ENCODE peak calls at places on chromosomes 2 and 18, in four cellular contexts. T, J, W and K are unnamed samples.

GRCh38 chr2:120898961-120899360 is 163.3 kb downstream of the GLI2 start:
- DNase-seq in W (no peak), J (no peak), T (no peak), K (no peak)

GRCh38 chr2:191666733-191667132 is 11.2 kb upstream of the NABP1 start:
- DNase-seq in T (no peak), W (no peak), J (no peak), K (no peak)

GRCh38 chr2:121707920-121708361 is 28.7 kb downstream of the NIFK start:
- DNase-seq in T (peak), J (no peak), W (no peak), K (peak)

GRCh38 chr18:10476430-10476829 is 22.0 kb downstream of the APCDD1 start:
- DNase-seq in T (no peak), W (no peak), J (no peak), K (no peak)

GRCh38 chr18:54426085-54426665 is 68.5 kb downstream of the C18orf54 start:
- DNase-seq in T (no peak), J (no peak), W (no peak), K (no peak)

GRCh38 chr2:126527836-126528490 is 128.0 kb upstream of the GYPC start:
- DNase-seq in W (peak), T (peak), J (peak), K (peak)

GRCh38 chr2:112276954-112277353 is 1.6 kb downstream of the ZC3H6 start:
- DNase-seq in J (no peak), W (no peak), T (no peak), K (no peak)

GRCh38 chr2:152335016-152335850 is at the start of gene FMNL2:
- DNase-seq in W (peak), J (peak), T (peak), K (peak)

GRCh38 chr2:144455979-144456378 is 63.9 kb downstream of the ZEB2 start:
- DNase-seq in J (no peak), T (no peak), W (no peak), K (no peak)

GRCh38 chr18:59865241-59865986 is 34.4 kb upstream of the PMAIP1 start:
- DNase-seq in J (no peak), W (no peak), T (no peak), K (no peak)

GRCh38 chr2:101406867-101407266 is 19.6 kb upstream of the CREG2 start:
- DNase-seq in J (no peak), W (no peak), T (no peak), K (peak)

GRCh38 chr2:138395565-138396306 is 105.8 kb upstream of the SPOPL start:
- DNase-seq in W (no peak), T (no peak), J (no peak), K (peak)

GRCh38 chr2:197675246-197675645 is at the start of gene RFTN2:
- DNase-seq in T (no peak), W (no peak), J (no peak), K (no peak)

GRCh38 chr2:3600256-3600855 is 5.4 kb downstream of the COLEC11 start:
- DNase-seq in W (no peak), J (no peak), T (no peak), K (no peak)

GRCh38 chr2:41710944-41711343 is 336.9 kb upstream of the PKDCC start:
- DNase-seq in J (no peak), W (no peak), T (no peak), K (no peak)

GRCh38 chr18:4994710-4995109 is 202.3 kb downstream of the AKAIN1 start:
- DNase-seq in J (no peak), W (no peak), T (no peak), K (no peak)

GRCh38 chr18:79378416-79379250 is 17.1 kb upstream of the NFATC1 start:
- DNase-seq in W (peak), J (peak), T (no peak), K (peak)

GRCh38 chr2:170336916-170337315 is 159.0 kb downstream of the MYO3B start:
- DNase-seq in T (no peak), J (no peak), W (no peak), K (no peak)

GRCh38 chr2:39515273-39515896 is 78.3 kb upstream of the MAP4K3 start:
- DNase-seq in W (peak), J (no peak), T (peak), K (no peak)

GRCh38 chr2:174631009-174631981 is 33.7 kb upstream of the WIPF1 start:
- DNase-seq in T (no peak), W (no peak), J (no peak), K (no peak)

GRCh38 chr18:32267463-32267862 is 77.6 kb downstream of the MEP1B start:
- DNase-seq in T (no peak), W (no peak), J (no peak), K (no peak)

GRCh38 chr2:144999040-144999875 is 479.3 kb upstream of the ZEB2 start:
- DNase-seq in W (no peak), J (no peak), T (no peak), K (no peak)

GRCh38 chr2:219631406-219631891 is 4.0 kb downstream of the SLC4A3 start:
- DNase-seq in J (no peak), W (no peak), T (no peak), K (no peak)

DNA sequence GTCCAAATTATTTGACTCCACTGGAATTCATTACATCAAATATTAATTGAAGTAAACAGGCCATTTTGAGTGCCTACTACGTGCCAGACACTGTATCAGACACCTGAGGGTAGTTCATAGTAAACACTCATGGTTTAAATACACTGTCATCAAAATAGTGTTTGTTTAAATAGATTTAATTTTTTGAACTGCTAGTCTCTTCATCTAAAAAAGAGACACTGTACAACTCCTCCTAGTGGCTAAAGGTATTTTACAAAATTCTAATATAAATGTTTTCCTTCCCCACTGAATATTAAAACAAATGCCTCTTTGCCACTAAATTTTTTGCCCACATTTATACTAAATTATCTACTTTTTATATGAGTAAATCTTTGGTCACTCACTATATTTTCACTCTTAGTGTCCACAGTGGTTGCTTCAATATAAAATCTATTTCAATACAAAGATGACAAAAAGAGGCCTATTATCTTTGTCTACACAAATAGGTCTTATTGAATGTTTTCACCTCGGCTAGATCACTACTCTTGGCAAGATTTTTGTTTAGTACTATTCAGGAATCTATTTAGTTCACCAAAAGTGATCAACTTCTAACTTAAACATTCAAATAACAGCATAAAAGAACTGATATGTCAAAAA is 122.1 kb downstream of the TMEM247 start:
- DNase-seq in W (no peak), T (no peak), J (no peak), K (no peak)
- TF ChIP-seq NR3C1 in W (no peak), T (no peak), J (no peak), K (no peak)

GRCh38 chr2:48433682-48434081 is 96.3 kb upstream of the STON1 start:
- DNase-seq in W (no peak), T (no peak), J (no peak), K (no peak)
- TF ChIP-seq NR3C1 in W (no peak), T (no peak), J (no peak), K (no peak)

GRCh38 chr18:48566588-48566987 is 27.8 kb downstream of the CTIF start:
- DNase-seq in W (peak), T (no peak), J (no peak), K (no peak)

GRCh38 chr18:48569915-48570264 is 31.1 kb downstream of the CTIF start:
- DNase-seq in T (peak), W (no peak), J (no peak), K (no peak)

GRCh38 chr18:48565105-48565504 is 26.3 kb downstream of the CTIF start:
- DNase-seq in T (no peak), J (no peak), W (no peak), K (no peak)

GRCh38 chr18:48569139-48569914 is 30.5 kb downstream of the CTIF start:
- DNase-seq in J (no peak), W (no peak), T (no peak), K (no peak)

DNA sequence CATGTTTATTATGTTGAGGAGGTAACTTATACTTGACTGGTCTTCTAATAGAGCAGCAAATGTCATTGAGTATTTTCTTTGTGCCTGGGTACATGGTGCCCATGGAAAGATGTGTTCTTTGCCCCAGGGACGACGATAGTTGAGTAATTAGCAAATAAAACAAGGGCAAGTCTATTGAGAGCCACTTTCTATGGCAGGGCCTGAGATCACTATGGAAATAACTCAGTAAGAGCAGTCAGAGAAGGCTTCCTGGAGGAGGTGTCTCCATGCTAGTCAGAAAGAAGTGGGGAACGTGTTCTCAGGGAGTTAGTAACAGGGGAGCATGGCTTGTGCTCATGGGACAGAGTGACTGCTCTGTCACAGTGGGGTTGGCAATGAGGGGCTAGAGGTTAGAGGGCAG is 28.6 kb downstream of the CTIF start:
- DNase-seq in T (no peak), W (no peak), J (no peak), K (no peak)
- TF ChIP-seq NR3C1 in T (no peak), W (no peak), J (no peak), K (no peak)

GRCh38 chr18:23072079-23072478 is 63.2 kb upstream of the CABLES1 start:
- DNase-seq in J (no peak), W (no peak), T (no peak), K (no peak)
- TF ChIP-seq NR3C1 in J (no peak), W (no peak), T (no peak), K (no peak)

DNA sequence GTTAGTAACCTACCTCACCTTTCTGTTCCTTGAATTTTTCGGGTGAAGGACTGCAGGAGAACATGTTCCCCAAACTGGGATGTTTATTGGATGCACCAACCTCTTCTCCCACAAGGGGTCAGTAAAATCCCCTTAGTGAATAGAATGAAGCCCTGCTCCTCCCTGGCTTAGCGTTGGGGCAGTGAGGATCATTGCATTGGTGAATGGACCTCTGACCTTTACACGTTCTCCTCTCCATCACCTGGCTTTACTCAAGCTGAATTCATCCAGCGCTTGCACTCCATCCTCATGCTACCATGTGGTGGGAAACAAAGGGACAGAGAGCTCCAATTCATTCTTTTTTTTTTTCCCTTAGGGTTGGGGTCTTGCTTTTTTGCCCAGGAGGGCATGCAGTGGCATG is 157.2 kb downstream of the MIB1 start:
- DNase-seq in J (peak), W (peak), T (peak), K (peak)
- TF ChIP-seq NR3C1 in J (no peak), W (no peak), T (no peak), K (no peak)

GRCh38 chr2:240620149-240620731 is 5.0 kb upstream of the GPR35 start:
- DNase-seq in J (peak), W (no peak), T (no peak), K (no peak)
- TF ChIP-seq NR3C1 in J (no peak), W (no peak), T (no peak), K (no peak)

GRCh38 chr2:11275910-11276309 is 68.5 kb downstream of the ROCK2 start:
- DNase-seq in W (no peak), J (no peak), T (no peak), K (no peak)

DNA sequence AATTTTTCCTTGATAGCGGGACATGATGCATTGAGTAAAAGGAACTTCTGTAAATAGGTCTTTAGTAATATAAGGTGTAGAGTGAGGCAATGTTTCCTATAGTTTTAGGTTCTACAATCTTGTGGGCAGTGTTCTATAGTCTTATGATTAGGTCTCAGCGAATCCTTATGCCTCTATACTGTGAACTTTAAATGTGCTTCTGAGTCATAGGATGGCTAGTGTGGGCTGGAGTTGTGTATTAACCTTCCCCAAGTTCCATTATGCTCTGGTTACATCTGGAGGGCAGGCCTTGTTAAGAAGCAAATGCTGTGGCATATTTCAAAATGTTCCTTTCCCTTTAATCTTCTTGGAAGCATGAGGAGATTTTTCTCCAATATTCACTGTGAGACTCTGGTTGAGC is 73.5 kb downstream of the ROCK2 start:
- DNase-seq in W (no peak), T (no peak), J (no peak), K (no peak)
- TF ChIP-seq NR3C1 in W (no peak), T (no peak), J (no peak), K (no peak)